ENCODE peak calls at places on chromosome 11, in five cellular contexts. One of them, this sample, is unnamed.

GRCh38 chr11:91394073-91394717 is 830.4 kb upstream of the FAT3 start:
- DNase-seq in ascending aorta: no peak
- DNase-seq in ureter: no peak
- DNase-seq in sciatic nerve: no peak
- DNase-seq in GM10248: no peak
- DNase-seq in this sample: no peak

GRCh38 chr11:46472662-46472994 is 81.1 kb upstream of the CHRM4 start:
- DNase-seq in GM10248: no peak
- DNase-seq in ureter: no peak
- DNase-seq in ascending aorta: no peak
- DNase-seq in sciatic nerve: no peak
- DNase-seq in this sample: no peak

GRCh38 chr11:5809122-5809519 is 397 bp downstream of the OR52N2 start:
- DNase-seq in sciatic nerve: no peak
- DNase-seq in ureter: no peak
- DNase-seq in GM10248: no peak
- DNase-seq in ascending aorta: no peak
- DNase-seq in this sample: no peak

GRCh38 chr11:132539590-132540368 is 992.5 kb downstream of the OPCML start:
- DNase-seq in GM10248: no peak
- DNase-seq in ureter: no peak
- DNase-seq in ascending aorta: no peak
- DNase-seq in sciatic nerve: no peak
- DNase-seq in this sample: no peak

GRCh38 chr11:118592616-118593367 is 14.6 kb upstream of the PHLDB1 start:
- DNase-seq in sciatic nerve: peak; percentile 48
- DNase-seq in ureter: no peak
- DNase-seq in ascending aorta: peak; percentile 76
- DNase-seq in GM10248: no peak
- DNase-seq in this sample: no peak

GRCh38 chr11:87338046-87338639 is 300.4 kb downstream of the TMEM135 start:
- DNase-seq in sciatic nerve: no peak
- DNase-seq in ureter: no peak
- DNase-seq in GM10248: no peak
- DNase-seq in ascending aorta: no peak
- DNase-seq in this sample: no peak

GRCh38 chr11:59263225-59263894 is 50.6 kb upstream of the MPEG1 start:
- DNase-seq in ascending aorta: no peak
- DNase-seq in sciatic nerve: no peak
- DNase-seq in GM10248: no peak
- DNase-seq in ureter: no peak
- DNase-seq in this sample: peak; percentile 84

GRCh38 chr11:56521955-56522354 is 21.1 kb downstream of the OR5M11 start:
- DNase-seq in GM10248: no peak
- DNase-seq in sciatic nerve: no peak
- DNase-seq in ascending aorta: no peak
- DNase-seq in ureter: no peak
- DNase-seq in this sample: no peak

GRCh38 chr11:134261626-134262488 is 8.5 kb downstream of the ACAD8 start:
- DNase-seq in sciatic nerve: no peak
- DNase-seq in GM10248: peak; percentile 63
- DNase-seq in ascending aorta: no peak
- DNase-seq in ureter: no peak
- DNase-seq in this sample: no peak

GRCh38 chr11:110867951-110868350 is 155.7 kb upstream of the ARHGAP20 start:
- DNase-seq in sciatic nerve: no peak
- DNase-seq in GM10248: no peak
- DNase-seq in ureter: no peak
- DNase-seq in ascending aorta: no peak
- DNase-seq in this sample: no peak

GRCh38 chr11:118612378-118612777 is 5.0 kb downstream of the PHLDB1 start:
- DNase-seq in ureter: no peak
- DNase-seq in ascending aorta: peak; percentile 71
- DNase-seq in sciatic nerve: peak; percentile 76
- DNase-seq in GM10248: no peak
- DNase-seq in this sample: no peak